ENCODE peak calls at places on chromosomes 16 and 17, in four cellular contexts. C is GM12878, F is GM12891, O is K562. V is an unnamed sample.

GRCh38 chr16:85924675-85925074 is 25.7 kb downstream of the IRF8 start:
- DNase-seq in C (no peak), F (no peak), O (no peak), V (no peak)

GRCh38 chr17:82097187-82097918 is 683 bp downstream of the FASN start:
- DNase-seq in C (no peak), F (peak; percentile 74), O (peak; percentile 71), V (peak; percentile 36)

GRCh38 chr16:84557059-84557458 is 52.6 kb upstream of the MEAK7 start:
- DNase-seq in C (no peak), F (no peak), O (no peak), V (no peak)

GRCh38 chr17:57242148-57242547 is 14.2 kb upstream of the MSI2 start:
- DNase-seq in C (no peak), F (no peak), O (no peak), V (no peak)

GRCh38 chr17:75633484-75634375 is 496 bp downstream of the SMIM5 start:
- DNase-seq in C (no peak), F (peak; percentile 91), O (peak; percentile 95), V (peak; percentile 78)

GRCh38 chr16:75023019-75023418 is 24.2 kb downstream of the ZNRF1 start:
- DNase-seq in C (no peak), F (no peak), O (no peak), V (no peak)

GRCh38 chr17:31015639-31016038 is 44.8 kb downstream of the RNF135 start:
- DNase-seq in C (no peak), F (no peak), O (peak; percentile 34), V (no peak)

GRCh38 chr16:81238296-81239011 is at the start of gene BCO1:
- DNase-seq in C (no peak), F (no peak), O (no peak), V (no peak)

GRCh38 chr17:11264183-11264871 is 23.3 kb downstream of the SHISA6 start:
- DNase-seq in C (no peak), F (no peak), O (peak; percentile 2), V (no peak)

GRCh38 chr16:2212362-2213324 is 2.0 kb upstream of the BRICD5 start:
- DNase-seq in C (no peak), F (no peak), O (peak; percentile 56), V (peak; percentile 52)

GRCh38 chr16:69193860-69194259 is 6.9 kb downstream of the SNTB2 start:
- DNase-seq in C (no peak), F (no peak), O (no peak), V (no peak)

GRCh38 chr16:83552193-83552592 is 255.6 kb upstream of the HSBP1 start:
- DNase-seq in C (no peak), F (no peak), O (no peak), V (no peak)

GRCh38 chr17:32626371-32626770 is 139.6 kb downstream of the CDK5R1 start:
- DNase-seq in C (no peak), F (no peak), O (no peak), V (no peak)

GRCh38 chr17:44222112-44222869 is 2.8 kb upstream of the UBTF start:
- DNase-seq in C (no peak), F (no peak), O (no peak), V (no peak)

GRCh38 chr17:4409659-4410058 is 24.1 kb upstream of the SPNS3 start:
- DNase-seq in C (no peak), F (no peak), O (no peak), V (no peak)

GRCh38 chr17:29131814-29132682 is 48.1 kb downstream of the MYO18A start:
- DNase-seq in C (no peak), F (no peak), O (peak; percentile 70), V (peak; percentile 63)

GRCh38 chr17:35668807-35669206 is 62.6 kb upstream of the RASL10B start:
- DNase-seq in C (no peak), F (no peak), O (no peak), V (no peak)

GRCh38 chr16:5461141-5461540 is 363.5 kb upstream of the EEF2KMT start:
- DNase-seq in C (no peak), F (no peak), O (no peak), V (no peak)

GRCh38 chr17:81091774-81092517 is 57.0 kb downstream of the BAIAP2 start:
- DNase-seq in C (no peak), F (no peak), O (no peak), V (no peak)

GRCh38 chr16:81625544-81626152 is 153.4 kb upstream of the PLCG2 start:
- DNase-seq in C (no peak), F (no peak), O (no peak), V (no peak)

GRCh38 chr17:6941989-6942388 is 53.9 kb upstream of the ALOX12 start:
- DNase-seq in C (no peak), F (no peak), O (no peak), V (no peak)

GRCh38 chr17:49566668-49567071 is 9.0 kb upstream of the NXPH3 start:
- DNase-seq in C (no peak), F (no peak), O (no peak), V (no peak)

GRCh38 chr17:7108981-7109380 is 5.6 kb downstream of the ASGR2 start:
- DNase-seq in C (no peak), F (no peak), O (no peak), V (no peak)

GRCh38 chr17:37089998-37090397 is 141.2 kb downstream of the AATF start:
- DNase-seq in C (peak; percentile 23), F (peak; percentile 39), O (no peak), V (peak; percentile 76)

GRCh38 chr17:15955793-15956541 is 11.0 kb downstream of the ADORA2B start:
- DNase-seq in C (no peak), F (no peak), O (peak; percentile 78), V (no peak)

GRCh38 chr17:39629494-39629880 is 2.7 kb downstream of the PPP1R1B start:
- DNase-seq in C (no peak), F (no peak), O (no peak), V (no peak)

GRCh38 chr17:39627717-39628516 is 1.2 kb downstream of the PPP1R1B start:
- DNase-seq in C (no peak), F (no peak), O (no peak), V (no peak)

GRCh38 chr17:39627170-39627716 is 491 bp downstream of the PPP1R1B start:
- DNase-seq in C (no peak), F (no peak), O (no peak), V (no peak)

GRCh38 chr17:39629894-39630293 is 3.1 kb downstream of the PPP1R1B start:
- DNase-seq in C (no peak), F (no peak), O (no peak), V (peak; percentile 89)

DNA sequence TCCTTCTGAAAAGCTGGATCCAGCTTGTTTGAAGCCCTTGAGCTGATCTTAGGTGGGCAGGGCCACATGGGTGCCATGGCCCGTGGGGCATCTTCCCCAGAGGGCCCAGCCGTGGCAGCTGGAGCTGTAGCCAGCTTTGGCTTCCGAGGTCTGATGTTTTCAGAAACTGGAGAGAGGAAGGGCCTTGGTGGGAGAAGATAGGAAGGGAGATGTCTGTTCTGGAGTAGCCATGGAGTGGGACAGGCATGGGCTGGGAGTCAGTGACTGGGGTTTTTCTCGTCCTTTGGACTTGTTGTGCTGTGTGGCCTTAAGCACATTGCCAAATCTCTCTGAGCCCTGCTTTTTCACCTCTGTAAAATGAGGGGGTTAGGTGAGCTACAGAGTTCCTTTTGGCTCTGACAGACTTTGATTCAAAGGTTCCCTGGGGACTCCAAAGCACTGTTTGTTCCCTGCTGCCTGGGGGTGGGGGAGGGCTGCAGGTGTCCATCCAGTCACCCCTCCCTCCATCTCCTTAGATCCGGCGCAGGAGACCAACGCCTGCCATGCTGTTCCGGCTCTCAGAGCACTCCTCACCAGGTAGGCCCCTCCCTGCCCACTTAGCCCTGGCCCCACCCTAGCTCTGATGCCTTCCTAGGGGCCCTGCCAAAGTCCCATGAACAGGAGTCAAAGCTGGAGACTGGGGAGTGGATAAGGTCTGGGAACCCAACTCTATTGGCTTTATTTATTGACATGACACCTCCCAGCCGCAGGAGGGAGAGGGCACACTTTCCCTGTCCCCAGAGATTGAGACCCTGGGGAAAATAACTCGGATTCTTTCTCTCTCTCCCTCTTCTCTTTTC is 2.1 kb downstream of the PPP1R1B start:
- DNase-seq in C (no peak), F (no peak), O (no peak), V (no peak)
- TF ChIP-seq SPI1 in C (no peak), F (no peak), O (no peak), V (no peak)

GRCh38 chr17:63609820-63610573 is 9.3 kb downstream of the TACO1 start:
- DNase-seq in C (no peak), F (no peak), O (no peak), V (no peak)
- TF ChIP-seq SPI1 in C (no peak), F (no peak), O (no peak), V (no peak)

GRCh38 chr17:47311420-47311819 is 12.3 kb upstream of the EFCAB13 start:
- DNase-seq in C (no peak), F (no peak), O (no peak), V (no peak)

GRCh38 chr17:47317119-47317518 is 6.6 kb upstream of the EFCAB13 start:
- DNase-seq in C (no peak), F (no peak), O (no peak), V (no peak)

GRCh38 chr17:47318197-47318918 is 5.4 kb upstream of the EFCAB13 start:
- DNase-seq in C (no peak), F (no peak), O (no peak), V (no peak)

GRCh38 chr17:47316316-47316715 is 7.4 kb upstream of the EFCAB13 start:
- DNase-seq in C (no peak), F (no peak), O (no peak), V (no peak)

DNA sequence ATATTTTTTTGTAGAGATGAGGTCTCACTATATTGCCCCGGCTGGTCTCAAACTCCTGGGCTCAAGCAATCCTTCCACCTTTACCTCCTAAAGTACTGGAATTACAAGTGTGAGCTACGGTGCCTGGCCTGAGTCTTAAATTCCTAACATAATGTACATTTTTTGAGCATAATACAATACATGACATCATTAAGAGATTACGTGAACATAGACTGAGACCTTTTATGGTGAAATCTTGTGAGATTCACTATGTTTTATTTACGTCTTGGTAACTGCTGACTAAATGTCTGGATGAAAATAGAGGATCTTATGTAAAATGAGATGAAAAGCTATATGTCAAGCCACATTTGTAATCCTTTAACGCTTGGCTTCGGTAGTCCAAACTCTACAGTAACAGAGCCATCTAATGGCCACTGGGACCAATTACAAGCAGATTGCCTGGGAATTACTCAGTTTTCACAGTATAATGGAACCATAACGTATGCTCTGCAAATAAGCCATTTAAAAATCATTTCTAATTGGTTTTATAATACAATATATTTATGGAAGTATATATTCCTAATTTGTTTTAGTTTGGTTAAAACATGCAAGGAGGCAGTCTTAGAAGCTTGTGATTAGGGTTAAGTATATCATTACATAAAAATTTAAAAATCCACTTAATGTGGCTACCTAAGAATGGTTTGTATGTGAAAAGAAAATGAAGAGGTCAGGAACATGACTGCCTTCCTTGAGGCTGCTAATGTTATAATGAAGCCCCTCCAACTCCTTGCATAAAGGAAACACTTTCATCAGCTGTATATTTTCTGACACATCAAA is 8.1 kb upstream of the EFCAB13 start:
- DNase-seq in C (peak; percentile 48), F (no peak), O (peak; percentile 80), V (peak; percentile 34)
- TF ChIP-seq SPI1 in C (no peak), F (no peak), O (no peak), V (no peak)

GRCh38 chr17:65173284-65173793 is 36.2 kb downstream of the RGS9 start:
- DNase-seq in C (no peak), F (no peak), O (peak; percentile 96), V (peak; percentile 66)
- TF ChIP-seq SPI1 in C (no peak), F (no peak), O (peak; percentile 66), V (no peak)

GRCh38 chr16:27431773-27432599 is 30.0 kb downstream of the IL21R start:
- DNase-seq in C (no peak), F (no peak), O (no peak), V (no peak)
- TF ChIP-seq SPI1 in C (no peak), F (no peak), O (no peak), V (no peak)

V was measured in HL-60.